ENCODE peak calls at places on chromosome 10, in five cellular contexts. A is HFFc6, T is AG04450, S is epithelial cell of esophagus, W is fibroblast of lung. F is an unnamed sample.
A peak's percentile ranks its signal among the peaks of the same experiment; 100 is the strongest.

GRCh38 chr10:6033954-6034353 is 28.2 kb downstream of the IL2RA start:
- DNase-seq in T (no peak), A (peak; percentile 8), W (peak; percentile 32), S (no peak), F (no peak)

GRCh38 chr10:131144711-131145375 is 166.7 kb downstream of the TCERG1L start:
- DNase-seq in A (no peak), W (no peak), T (no peak), S (no peak), F (no peak)

GRCh38 chr10:131852823-131853609 is 47.8 kb upstream of the PPP2R2D start:
- DNase-seq in T (no peak), W (no peak), A (no peak), S (no peak), F (no peak)

GRCh38 chr10:26857991-26858706 is 2.6 kb downstream of the ABI1 start:
- DNase-seq in S (peak; percentile 53), W (peak; percentile 56), T (no peak), A (peak; percentile 28), F (no peak)

GRCh38 chr10:121070257-121070656 is 219.1 kb downstream of the WDR11 start:
- DNase-seq in W (no peak), T (no peak), S (peak; percentile 66), A (no peak), F (no peak)

GRCh38 chr10:32298066-32298812 is 48.7 kb downstream of the EPC1 start:
- DNase-seq in S (peak; percentile 76), T (peak; percentile 23), A (peak; percentile 83), W (peak; percentile 91), F (no peak)

GRCh38 chr10:74683621-74684114 is 142.7 kb upstream of the KAT6B start:
- DNase-seq in S (no peak), T (no peak), W (no peak), A (no peak), F (no peak)

GRCh38 chr10:69517271-69517848 is 55.9 kb downstream of the NEUROG3 start:
- DNase-seq in S (no peak), W (no peak), T (no peak), A (no peak), F (no peak)

GRCh38 chr10:71333154-71333887 is 14.3 kb downstream of the SLC29A3 start:
- DNase-seq in W (no peak), A (no peak), T (no peak), S (peak; percentile 91), F (peak; percentile 72)

GRCh38 chr10:71444284-71445054 is 47.7 kb downstream of the CDH23 start:
- DNase-seq in W (no peak), T (no peak), S (no peak), A (no peak), F (no peak)

GRCh38 chr10:96325719-96326373 is 21.6 kb downstream of the DNTT start:
- DNase-seq in A (no peak), T (no peak), S (peak; percentile 8), W (no peak), F (no peak)

GRCh38 chr10:133201151-133201947 is 28.7 kb upstream of the UTF1 start:
- DNase-seq in A (no peak), S (no peak), T (no peak), W (no peak), F (no peak)

GRCh38 chr10:134743-135600 is at the start of gene ZMYND11:
- DNase-seq in S (peak; percentile 59), T (no peak), A (peak; percentile 7), W (peak; percentile 66), F (no peak)

GRCh38 chr10:7239312-7239985 is 171.4 kb downstream of the SFMBT2 start:
- DNase-seq in S (no peak), T (no peak), A (no peak), W (no peak), F (no peak)

GRCh38 chr10:73857446-73857845 is 16.9 kb downstream of the CAMK2G start:
- DNase-seq in W (peak; percentile 80), S (no peak), A (peak; percentile 60), T (no peak), F (no peak)

GRCh38 chr10:121942749-121943148 is 14.9 kb upstream of the ATE1 start:
- DNase-seq in S (peak; percentile 61), A (peak; percentile 82), T (peak; percentile 47), W (peak; percentile 91), F (no peak)

GRCh38 chr10:88735661-88736060 is 24.2 kb upstream of the LIPN start:
- DNase-seq in T (no peak), A (peak; percentile 12), W (peak; percentile 54), S (peak; percentile 62), F (no peak)

GRCh38 chr10:121695731-121696464 is 97.7 kb upstream of the FGFR2 start:
- DNase-seq in A (no peak), S (peak; percentile 70), W (no peak), T (no peak), F (no peak)

GRCh38 chr10:73953665-73954064 is 42.7 kb downstream of the PLAU start:
- DNase-seq in A (no peak), S (no peak), T (no peak), W (peak; percentile 93), F (no peak)

GRCh38 chr10:73655257-73655989 is 406 bp downstream of the SYNPO2L start:
- DNase-seq in A (no peak), T (no peak), W (no peak), S (peak; percentile 56), F (no peak)

GRCh38 chr10:121734517-121735137 is 136.4 kb upstream of the FGFR2 start:
- DNase-seq in A (no peak), T (no peak), W (no peak), S (peak; percentile 16), F (no peak)

GRCh38 chr10:91389636-91390512 is 20.3 kb upstream of the HECTD2 start:
- DNase-seq in W (peak; percentile 39), T (no peak), S (peak; percentile 64), A (peak; percentile 54), F (no peak)

GRCh38 chr10:14700551-14700950 is 74.1 kb downstream of the FAM107B start:
- DNase-seq in T (no peak), A (no peak), S (no peak), W (no peak), F (no peak)

GRCh38 chr10:49368256-49368655 is 27.6 kb downstream of the DRGX start:
- DNase-seq in W (no peak), A (no peak), T (no peak), S (no peak), F (no peak)

GRCh38 chr10:77291596-77292505 is 345.8 kb downstream of the KCNMA1 start:
- DNase-seq in T (no peak), W (peak; percentile 29), S (no peak), A (no peak), F (no peak)

GRCh38 chr10:87500646-87501048 is 4.0 kb upstream of the MINPP1 start:
- DNase-seq in A (no peak), T (no peak), W (no peak), S (no peak), F (no peak)

DNA sequence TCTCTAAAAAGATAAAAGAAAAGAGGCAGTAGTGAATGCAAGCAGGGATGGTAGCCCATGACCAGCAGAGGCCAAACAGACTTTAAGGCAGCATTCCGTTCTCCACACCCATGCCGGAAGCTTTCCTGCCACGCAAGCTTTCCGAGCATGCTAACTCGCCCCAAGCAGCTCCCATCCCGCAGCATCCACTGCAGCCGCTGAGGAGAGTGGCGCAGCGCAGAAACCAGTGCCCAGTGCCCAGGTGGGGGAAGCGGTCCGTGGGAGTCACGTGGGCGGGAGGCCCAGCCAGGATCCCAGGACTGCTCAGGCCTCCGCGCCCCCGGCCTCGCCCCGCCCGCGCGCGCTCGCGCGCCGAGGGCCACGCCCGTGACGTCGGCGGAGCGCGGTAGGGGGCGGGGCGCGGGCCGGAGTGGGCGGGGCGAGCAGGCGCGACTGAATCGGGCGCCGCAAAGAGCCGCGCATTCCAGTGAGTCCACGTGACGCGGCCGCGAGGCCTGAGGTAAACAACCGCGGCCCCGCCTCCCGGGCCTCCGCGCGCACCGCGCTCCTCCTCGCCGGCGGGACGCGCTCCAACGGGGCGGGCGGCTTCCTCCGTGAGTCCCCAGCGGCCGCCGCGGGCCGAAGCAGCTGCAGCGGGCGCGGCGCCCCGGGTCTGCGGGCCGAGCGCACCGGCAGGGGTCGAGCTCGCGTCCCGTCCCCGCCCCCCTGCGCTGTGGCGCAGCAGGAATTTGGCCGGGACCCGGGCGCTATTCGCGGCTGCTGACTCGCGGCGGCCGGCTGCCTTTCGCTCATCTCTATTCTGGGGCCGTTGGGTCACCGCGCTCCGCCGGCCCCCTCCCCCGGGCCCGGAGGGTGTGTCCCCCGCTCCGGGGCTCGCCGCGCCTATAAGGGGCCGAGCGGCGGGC is at the start of gene OTUD1:
- DNase-seq in T (peak; percentile 77), S (peak; percentile 95), W (peak; percentile 86), A (peak; percentile 88), F (peak; percentile 94)
- TF ChIP-seq CTCF in T (peak; percentile 16), S (peak; percentile 12), W (no peak), A (no peak), F (no peak)

GRCh38 chr10:52280051-52280450 is 34.0 kb upstream of the DKK1 start:
- DNase-seq in T (no peak), W (no peak), S (no peak), A (no peak), F (no peak)

GRCh38 chr10:52279546-52279945 is 34.5 kb upstream of the DKK1 start:
- DNase-seq in S (no peak), W (no peak), T (no peak), A (no peak), F (no peak)

GRCh38 chr10:52276982-52277381 is 37.1 kb upstream of the DKK1 start:
- DNase-seq in W (peak; percentile 23), S (no peak), T (no peak), A (no peak), F (no peak)

GRCh38 chr10:52276163-52276562 is 37.9 kb upstream of the DKK1 start:
- DNase-seq in T (no peak), A (no peak), S (no peak), W (no peak), F (no peak)
- TF ChIP-seq CTCF in T (no peak), A (no peak), S (no peak), W (no peak), F (no peak)

DNA sequence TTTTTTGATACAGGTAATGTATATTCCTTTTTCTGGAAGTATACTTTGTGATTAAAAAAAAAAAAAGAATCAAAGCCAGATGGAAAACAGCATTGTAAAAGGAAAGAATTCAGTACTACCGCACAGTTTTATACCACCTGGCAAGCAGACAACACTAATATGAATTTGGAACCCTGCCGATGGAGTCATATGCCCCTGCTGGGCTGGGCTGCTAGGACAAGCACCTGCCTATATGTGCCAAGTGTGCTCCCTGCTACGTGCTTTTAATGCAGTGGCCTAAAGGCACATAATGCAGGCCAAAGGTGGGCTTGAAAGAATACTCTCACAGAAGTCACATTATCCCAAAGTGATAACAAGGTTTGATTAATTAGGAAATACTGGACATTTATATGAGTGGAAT is 29.8 kb upstream of the WAC start:
- DNase-seq in A (no peak), T (no peak), W (peak; percentile 15), S (peak; percentile 24), F (no peak)
- TF ChIP-seq CTCF in A (no peak), T (no peak), W (no peak), S (peak; percentile 30), F (no peak)

DNA sequence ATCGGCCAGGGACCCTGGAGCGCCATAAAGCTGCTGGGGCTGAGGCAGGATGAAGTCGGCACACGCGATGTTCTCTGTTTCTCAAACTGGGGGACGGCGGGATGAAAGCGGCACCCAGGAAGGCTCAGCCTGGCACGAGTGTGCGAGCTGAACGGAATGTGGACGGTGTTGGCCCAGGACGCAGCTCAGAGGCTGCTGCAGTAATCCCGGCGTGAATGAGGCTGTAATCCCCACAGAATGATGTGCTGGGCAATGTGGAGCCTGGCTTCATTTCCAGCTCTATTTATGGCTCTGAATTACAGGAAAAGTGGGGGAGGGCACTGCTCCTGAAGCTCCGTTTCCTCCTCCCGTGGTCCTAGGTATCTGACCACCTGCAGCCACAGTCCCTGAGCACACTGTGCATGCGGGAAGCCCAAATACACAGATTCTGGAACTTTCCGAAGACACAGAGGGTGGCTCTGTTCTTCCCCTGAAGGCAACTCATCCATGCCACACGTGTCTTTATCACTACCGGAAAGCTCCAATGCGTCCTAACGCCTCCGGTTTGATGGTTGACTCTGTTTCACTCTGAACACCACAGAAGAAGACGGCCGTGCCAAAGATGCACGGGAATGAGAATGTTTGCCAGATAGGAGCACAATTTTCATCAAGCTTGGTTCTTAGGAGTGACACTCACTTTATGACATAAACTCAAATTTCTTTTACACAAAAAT is 37.6 kb downstream of the KLF6 start:
- DNase-seq in T (no peak), A (no peak), S (no peak), W (no peak), F (no peak)
- TF ChIP-seq CTCF in T (no peak), A (no peak), S (no peak), W (no peak), F (no peak)